ENCODE peak calls at places on chromosomes 5 and 9, in four cellular contexts. X is left lung; M is CD8-positive, alpha-beta T cell; J is PC-3. C is an unnamed sample.

GRCh38 chr5:9423611-9424010 is 122.3 kb downstream of the SEMA5A start:
- DNase-seq in X (no peak), M (no peak), J (no peak), C (no peak)

GRCh38 chr9:104794070-104794469 is 30.1 kb downstream of the NIPSNAP3B start:
- DNase-seq in X (no peak), M (no peak), J (peak; percentile 44), C (no peak)

GRCh38 chr9:120894404-120895226 is 17.6 kb upstream of the PHF19 start:
- DNase-seq in X (no peak), M (no peak), J (no peak), C (no peak)

GRCh38 chr5:125486634-125487033 is 740.2 kb upstream of the ZNF608 start:
- DNase-seq in X (no peak), M (no peak), J (peak; percentile 19), C (no peak)

GRCh38 chr9:131227112-131228058 is 48.9 kb downstream of the FAM78A start:
- DNase-seq in X (no peak), M (no peak), J (no peak), C (no peak)

GRCh38 chr9:107127608-107128007 is 155.5 kb upstream of the RAD23B start:
- DNase-seq in X (no peak), M (no peak), J (no peak), C (no peak)

GRCh38 chr9:17622166-17622565 is 43.3 kb downstream of the SH3GL2 start:
- DNase-seq in X (no peak), M (no peak), J (no peak), C (no peak)

GRCh38 chr9:78004478-78005229 is 27.0 kb downstream of the GNAQ start:
- DNase-seq in X (no peak), M (no peak), J (peak; percentile 41), C (no peak)

GRCh38 chr5:67677422-67677970 is 480.9 kb upstream of the CD180 start:
- DNase-seq in X (no peak), M (no peak), J (no peak), C (no peak)

GRCh38 chr9:90423661-90424193 is 218.9 kb downstream of the DIRAS2 start:
- DNase-seq in X (no peak), M (no peak), J (peak; percentile 52), C (no peak)

GRCh38 chr9:131773911-131774379 is 34.1 kb upstream of the RAPGEF1 start:
- DNase-seq in X (no peak), M (peak; percentile 23), J (peak; percentile 54), C (peak; percentile 58)

GRCh38 chr5:10567781-10568321 is 4.0 kb downstream of the ANKRD33B start:
- DNase-seq in X (no peak), M (no peak), J (no peak), C (no peak)

GRCh38 chr5:867300-867699 is 16.5 kb upstream of the ZDHHC11 start:
- DNase-seq in X (peak; percentile 49), M (no peak), J (no peak), C (peak; percentile 32)

GRCh38 chr9:120855827-120856636 is 13.3 kb upstream of the PSMD5 start:
- DNase-seq in X (no peak), M (no peak), J (no peak), C (no peak)

GRCh38 chr9:136513191-136513590 is 30.4 kb upstream of the SEC16A start:
- DNase-seq in X (no peak), M (no peak), J (no peak), C (no peak)

GRCh38 chr5:145697251-145698016 is 137.7 kb downstream of the PRELID2 start:
- DNase-seq in X (no peak), M (no peak), J (peak; percentile 60), C (no peak)

GRCh38 chr9:114930063-114930812 is at the start of gene TNFSF8:
- DNase-seq in X (peak; percentile 81), M (peak; percentile 76), J (no peak), C (no peak)
- H3K4me3 ChIP-seq in X (peak within 1 kb of the TSS; percentile 36), M (peak within 1 kb of the TSS; percentile 65), J (no peak within 1 kb of the TSS), C (peak within 1 kb of the TSS; percentile 28)

GRCh38 chr9:109040571-109040970 is 27.3 kb upstream of the CTNNAL1 start:
- DNase-seq in X (no peak), M (no peak), J (no peak), C (no peak)
- TF ChIP-seq CTCF in X (no peak), M (no peak), J (no peak), C (no peak)

GRCh38 chr9:137676998-137677397 is 58.2 kb downstream of the EHMT1 start:
- DNase-seq in X (no peak), M (no peak), J (no peak), C (no peak)
- H3K4me1 ChIP-seq in X (peaks cover 41% of the 10 kb centered on the region), M (peaks cover 24% of the 10 kb centered on the region), J (no peaks in the 10 kb centered on the region), C (peaks cover 10% of the 10 kb centered on the region)

DNA sequence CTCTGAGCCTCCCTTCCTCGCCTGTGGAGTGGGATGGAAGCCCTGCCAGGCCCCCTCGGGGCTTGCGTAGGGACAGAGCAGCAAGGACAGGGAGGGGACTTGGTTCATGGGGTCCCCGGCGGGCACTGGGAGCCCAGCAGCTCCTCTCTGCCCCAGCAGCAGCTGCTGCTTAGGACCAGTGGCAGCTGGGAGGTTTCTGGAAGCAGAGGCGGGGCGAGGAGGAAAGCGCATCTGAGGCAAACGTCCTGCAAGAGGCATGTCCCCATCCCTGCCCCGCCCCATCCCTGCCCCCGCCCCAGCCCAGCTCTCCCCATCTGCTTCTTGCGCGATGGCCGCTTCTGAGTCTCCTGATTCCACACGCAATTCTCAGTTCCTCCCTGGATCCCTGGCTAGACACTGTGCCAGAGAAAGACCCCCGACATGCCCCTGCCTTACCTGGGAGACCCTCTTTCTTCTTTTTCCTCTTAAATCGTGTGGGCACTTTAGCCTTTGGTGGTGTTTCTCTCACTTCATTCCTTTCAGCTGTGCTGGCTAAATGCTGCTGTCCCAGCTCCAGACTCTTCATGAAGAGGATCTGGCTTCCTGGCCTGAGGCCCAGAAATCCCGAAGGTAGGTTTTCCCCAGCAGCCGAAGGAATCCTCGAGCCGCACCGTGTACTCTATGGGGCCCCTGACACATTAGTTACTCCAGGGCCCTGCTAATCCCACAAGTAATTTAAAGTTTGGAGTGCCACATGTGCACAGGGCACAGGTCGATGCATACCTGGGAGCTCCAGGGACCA is 4.4 kb upstream of the OR2S2 start:
- DNase-seq in X (no peak), M (no peak), J (peak; percentile 56), C (no peak)
- H3K4me3 ChIP-seq in X (no peak overlapping the region), M (no peak overlapping the region), J (no peak overlapping the region), C (no peak overlapping the region)

GRCh38 chr9:114155263-114155966 is at the start of gene COL27A1:
- DNase-seq in X (peak; percentile 95), M (peak; percentile 77), J (peak; percentile 67), C (peak; percentile 93)
- TF ChIP-seq CTCF in X (peak; percentile 92), M (peak; percentile 78), J (peak; percentile 73), C (peak; percentile 96)

DNA sequence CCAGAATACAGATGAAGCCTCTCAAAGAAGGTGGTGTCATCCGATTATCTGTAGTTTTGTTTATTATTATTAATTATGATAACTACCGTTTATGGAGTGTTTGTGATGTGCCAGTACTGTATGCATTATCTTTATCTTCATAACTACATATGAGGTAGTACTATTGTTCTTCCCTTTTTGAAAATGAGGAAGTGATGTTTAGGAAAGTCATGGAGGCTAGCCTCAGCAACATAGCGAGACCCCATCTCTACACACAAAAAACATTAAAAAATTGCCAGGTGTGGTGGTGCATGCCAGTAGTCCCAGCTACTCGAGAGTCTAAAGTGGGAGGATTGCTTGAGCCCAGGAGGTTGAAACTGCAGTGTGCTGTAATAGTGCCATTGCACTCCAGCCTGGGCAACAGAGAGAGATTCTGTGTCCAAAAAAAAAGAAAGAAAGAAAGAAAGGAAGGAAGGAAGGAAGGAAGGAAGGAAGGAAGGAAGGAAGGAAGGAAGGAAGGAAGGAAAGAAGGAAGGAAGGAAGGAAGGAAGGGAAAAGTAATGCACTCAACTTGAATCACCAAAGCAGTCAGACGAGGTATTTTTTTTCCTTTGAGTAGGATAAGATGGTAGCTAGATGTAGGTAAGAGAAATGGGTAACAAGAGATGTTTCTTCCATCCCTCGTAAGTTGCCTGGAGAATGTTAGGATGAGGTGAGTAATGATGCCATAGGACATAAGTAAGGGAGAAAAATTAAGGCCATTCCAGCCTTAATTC is 47.8 kb downstream of the PAM start:
- DNase-seq in X (no peak), M (no peak), J (no peak), C (no peak)
- H3K4me1 ChIP-seq in X (peaks cover 32% of the 10 kb centered on the region), M (peaks cover 19% of the 10 kb centered on the region), J (no peaks in the 10 kb centered on the region), C (no peaks in the 10 kb centered on the region)